ENCODE peak calls at places on chromosomes 5 and 9, in ten cellular contexts. T is body of pancreas; H is GM13977; R is right atrium auricular region; I is chondrocyte; B is progenitor cell of endocrine pancreas; L is CD4-positive, alpha-beta T cell; C is H1; V is A549; F is endodermal cell. O is an unnamed sample.

GRCh38 chr9:82148849-82149544 is 160.4 kb downstream of the SPATA31D1 start:
- DNase-seq in T (no peak), H (no peak), R (no peak), I (no peak), B (no peak), L (no peak), C (no peak), V (no peak), F (no peak), O (no peak)

GRCh38 chr9:118785456-118785855 is 583.8 kb downstream of the BRINP1 start:
- DNase-seq in T (no peak), H (no peak), R (no peak), I (no peak), B (no peak), L (no peak), C (no peak), V (no peak), F (no peak), O (no peak)

GRCh38 chr5:117497626-117498025 is 923.0 kb upstream of the SEMA6A start:
- DNase-seq in T (no peak), H (no peak), R (no peak), I (no peak), B (no peak), L (no peak), C (no peak), V (no peak), F (no peak), O (no peak)

GRCh38 chr5:140608730-140609520 is 24.1 kb downstream of the CD14 start:
- DNase-seq in T (peak), H (no peak), R (no peak), I (no peak), B (no peak), L (no peak), C (no peak), V (no peak), F (no peak), O (no peak)

GRCh38 chr9:136599811-136600660 is 54.2 kb upstream of the NOTCH1 start:
- DNase-seq in T (no peak), H (no peak), R (no peak), I (no peak), B (no peak), L (no peak), C (no peak), V (no peak), F (no peak), O (no peak)

GRCh38 chr5:172620506-172620905 is 20.6 kb upstream of the NEURL1B start:
- DNase-seq in T (no peak), H (no peak), R (no peak), I (no peak), B (no peak), L (no peak), C (no peak), V (no peak), F (no peak), O (no peak)

GRCh38 chr9:96071245-96072124 is 196.0 kb downstream of the ERCC6L2 start:
- DNase-seq in T (peak), H (peak), R (no peak), I (no peak), B (no peak), L (no peak), C (peak), V (peak), F (peak), O (peak)

GRCh38 chr5:115815693-115816225 is 700 bp downstream of the CDO1 start:
- DNase-seq in T (peak), H (no peak), R (no peak), I (peak), B (no peak), L (no peak), C (peak), V (no peak), F (no peak), O (peak)

GRCh38 chr5:112049738-112050137 is 292.7 kb upstream of the NREP start:
- DNase-seq in T (no peak), H (no peak), R (no peak), I (no peak), B (no peak), L (no peak), C (no peak), V (no peak), F (no peak), O (no peak)

GRCh38 chr9:124012368-124013262 is 1.0 kb downstream of the LHX2 start:
- DNase-seq in T (no peak), H (peak), R (no peak), I (no peak), B (no peak), L (no peak), C (peak), V (no peak), F (peak), O (peak)

GRCh38 chr5:57370376-57370775 is 112.2 kb downstream of the ACTBL2 start:
- DNase-seq in T (no peak), H (no peak), R (no peak), I (no peak), B (no peak), L (no peak), C (no peak), V (no peak), F (no peak), O (no peak)

GRCh38 chr9:124452326-124452725 is 2.1 kb downstream of the ADGRD2 start:
- DNase-seq in T (no peak), H (no peak), R (no peak), I (peak), B (no peak), L (no peak), C (no peak), V (no peak), F (peak), O (peak)

GRCh38 chr5:7978991-7979390 is 110.0 kb downstream of the MTRR start:
- DNase-seq in T (no peak), H (no peak), R (no peak), I (no peak), B (no peak), L (no peak), C (no peak), V (no peak), F (no peak), O (no peak)
- TF ChIP-seq CTCF in T (no peak), H (no peak), R (no peak), I (no peak), B (no peak), L (no peak), C (no peak), V (no peak), F (no peak), O (no peak)

GRCh38 chr9:112446518-112446917 is 40.1 kb upstream of the KIAA1958 start:
- DNase-seq in T (no peak), H (no peak), R (no peak), I (no peak), B (no peak), L (no peak), C (no peak), V (no peak), F (no peak), O (no peak)

GRCh38 chr9:112443636-112444035 is 43.0 kb upstream of the KIAA1958 start:
- DNase-seq in T (no peak), H (no peak), R (no peak), I (no peak), B (no peak), L (no peak), C (no peak), V (no peak), F (no peak), O (no peak)

GRCh38 chr9:112445196-112445595 is 41.4 kb upstream of the KIAA1958 start:
- DNase-seq in T (no peak), H (no peak), R (no peak), I (no peak), B (no peak), L (no peak), C (no peak), V (no peak), F (no peak), O (no peak)

GRCh38 chr9:112446080-112446479 is 40.5 kb upstream of the KIAA1958 start:
- DNase-seq in T (no peak), H (no peak), R (no peak), I (no peak), B (no peak), L (no peak), C (no peak), V (no peak), F (no peak), O (no peak)

GRCh38 chr9:112443200-112443599 is 43.4 kb upstream of the KIAA1958 start:
- DNase-seq in T (peak), H (no peak), R (no peak), I (no peak), B (no peak), L (peak), C (no peak), V (no peak), F (no peak), O (no peak)
- TF ChIP-seq CTCF in T (peak), H (peak), R (no peak), I (peak), B (peak), L (peak), C (peak), V (peak), F (peak), O (peak)

GRCh38 chr5:126778675-126779403 is 1.9 kb downstream of the LMNB1 start:
- DNase-seq in T (no peak), H (no peak), R (no peak), I (peak), B (no peak), L (no peak), C (no peak), V (no peak), F (no peak), O (no peak)

GRCh38 chr5:126776499-126777256 is at the start of gene LMNB1:
- DNase-seq in T (peak), H (peak), R (peak), I (peak), B (peak), L (peak), C (peak), V (peak), F (peak), O (peak)

GRCh38 chr5:126777974-126778674 is 1.2 kb downstream of the LMNB1 start:
- DNase-seq in T (peak), H (peak), R (peak), I (peak), B (peak), L (peak), C (peak), V (peak), F (peak), O (peak)

GRCh38 chr5:126780165-126780827 is 3.4 kb downstream of the LMNB1 start:
- DNase-seq in T (peak), H (peak), R (no peak), I (no peak), B (no peak), L (peak), C (no peak), V (peak), F (peak), O (peak)

GRCh38 chr5:126777257-126777973 is 479 bp downstream of the LMNB1 start:
- DNase-seq in T (peak), H (peak), R (no peak), I (no peak), B (peak), L (peak), C (no peak), V (no peak), F (peak), O (no peak)
- TF ChIP-seq CTCF in T (peak), H (no peak), R (no peak), I (peak), B (peak), L (no peak), C (no peak), V (peak), F (peak), O (peak)

GRCh38 chr9:92728831-92729734 is 35.5 kb downstream of the BICD2 start:
- DNase-seq in T (no peak), H (peak), R (peak), I (no peak), B (no peak), L (no peak), C (peak), V (no peak), F (peak), O (peak)
- TF ChIP-seq CTCF in T (peak), H (peak), R (no peak), I (peak), B (peak), L (no peak), C (peak), V (no peak), F (peak), O (no peak)

GRCh38 chr5:34915856-34916192 is 313 bp downstream of the BRIX1 start:
- DNase-seq in T (no peak), H (peak), R (no peak), I (no peak), B (no peak), L (no peak), C (no peak), V (peak), F (no peak), O (no peak)

GRCh38 chr5:34918025-34918424 is 2.5 kb downstream of the BRIX1 start:
- DNase-seq in T (no peak), H (no peak), R (no peak), I (no peak), B (no peak), L (no peak), C (no peak), V (no peak), F (no peak), O (no peak)

GRCh38 chr5:34915139-34915855 is at the start of the genes BRIX1 and RAD1:
- DNase-seq in T (peak), H (peak), R (peak), I (peak), B (peak), L (peak), C (peak), V (peak), F (peak), O (peak)

GRCh38 chr5:34916518-34916917 is 1.0 kb downstream of the BRIX1 start:
- DNase-seq in T (no peak), H (no peak), R (no peak), I (no peak), B (no peak), L (no peak), C (no peak), V (no peak), F (no peak), O (no peak)

DNA sequence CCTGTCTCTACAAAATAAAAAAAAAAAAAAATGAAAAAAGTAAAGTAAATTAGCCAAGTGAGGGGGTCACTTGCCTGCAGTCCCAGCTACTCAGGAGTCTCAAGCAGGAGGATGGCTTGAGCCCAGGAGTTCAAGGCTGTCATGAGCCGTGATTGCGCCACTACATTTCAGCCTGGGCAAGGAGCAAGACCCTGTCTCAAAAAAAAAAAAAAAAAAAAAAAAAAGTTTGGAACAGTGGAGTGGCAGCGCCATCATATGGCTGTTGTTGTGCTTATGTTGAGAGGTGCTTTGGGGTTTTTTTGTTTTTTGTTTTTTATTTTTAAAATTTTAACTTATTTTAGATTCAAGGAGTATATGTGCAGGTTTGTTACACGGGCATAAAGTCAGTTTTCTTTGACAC is 3.6 kb downstream of the BRIX1 start:
- DNase-seq in T (no peak), H (no peak), R (no peak), I (no peak), B (no peak), L (no peak), C (no peak), V (no peak), F (no peak), O (no peak)
- TF ChIP-seq CTCF in T (no peak), H (no peak), R (no peak), I (peak), B (peak), L (no peak), C (peak), V (peak), F (peak), O (no peak)

GRCh38 chr5:162607879-162608278 is 540.3 kb downstream of the GABRG2 start:
- DNase-seq in T (no peak), H (no peak), R (no peak), I (no peak), B (no peak), L (no peak), C (no peak), V (no peak), F (peak), O (no peak)
- TF ChIP-seq CTCF in T (no peak), H (no peak), R (no peak), I (peak), B (peak), L (no peak), C (peak), V (no peak), F (peak), O (no peak)

GRCh38 chr5:175728885-175729828 is 71.3 kb downstream of the HRH2 start:
- DNase-seq in T (no peak), H (no peak), R (no peak), I (no peak), B (peak), L (no peak), C (peak), V (no peak), F (peak), O (no peak)
- TF ChIP-seq CTCF in T (no peak), H (no peak), R (no peak), I (no peak), B (peak), L (no peak), C (peak), V (no peak), F (peak), O (no peak)

GRCh38 chr5:153425914-153426313 is 64.6 kb upstream of the GRIA1 start:
- DNase-seq in T (no peak), H (no peak), R (no peak), I (no peak), B (no peak), L (no peak), C (peak), V (no peak), F (peak), O (no peak)
- TF ChIP-seq CTCF in T (no peak), H (peak), R (no peak), I (peak), B (peak), L (no peak), C (peak), V (no peak), F (peak), O (peak)

GRCh38 chr9:34501889-34502425 is 20.8 kb downstream of the ENHO start:
- DNase-seq in T (peak), H (no peak), R (peak), I (no peak), B (no peak), L (no peak), C (no peak), V (no peak), F (peak), O (no peak)
- TF ChIP-seq CTCF in T (peak), H (no peak), R (no peak), I (peak), B (peak), L (no peak), C (peak), V (no peak), F (peak), O (no peak)

O was measured in GM13976.